ENCODE peak calls at places on chromosomes 12 and 14, in six cellular contexts. One of them, this sample, is unnamed. For H3K9me3 and H3K4me1, the result is how much of the 10 kb centered on the place peaks cover.

GRCh38 chr14:100569734-100570251 is 17.4 kb downstream of the BEGAIN start:
- DNase-seq in hepatocyte: no peak
- DNase-seq in ovary: no peak
- DNase-seq in cardiac muscle cell: no peak
- DNase-seq in naive thymus-derived CD4-positive, alpha-beta T cell: no peak
- DNase-seq in right cardiac atrium: no peak
- DNase-seq in this sample: no peak

GRCh38 chr12:26195641-26196423 is 459 bp downstream of the SSPN start:
- DNase-seq in hepatocyte: peak
- DNase-seq in right cardiac atrium: peak
- DNase-seq in cardiac muscle cell: peak
- DNase-seq in naive thymus-derived CD4-positive, alpha-beta T cell: no peak
- DNase-seq in ovary: peak
- DNase-seq in this sample: no peak

GRCh38 chr14:90159688-90160087 is 96.7 kb upstream of the PSMC1 start:
- DNase-seq in cardiac muscle cell: no peak
- DNase-seq in hepatocyte: no peak
- DNase-seq in right cardiac atrium: no peak
- DNase-seq in ovary: no peak
- DNase-seq in naive thymus-derived CD4-positive, alpha-beta T cell: no peak
- DNase-seq in this sample: no peak

GRCh38 chr14:103428732-103429556 is 43.7 kb downstream of the MARK3 start:
- DNase-seq in hepatocyte: no peak
- DNase-seq in right cardiac atrium: no peak
- DNase-seq in naive thymus-derived CD4-positive, alpha-beta T cell: no peak
- DNase-seq in ovary: no peak
- DNase-seq in cardiac muscle cell: no peak
- DNase-seq in this sample: no peak

GRCh38 chr14:78278464-78278863 is 108.3 kb downstream of the NRXN3 start:
- DNase-seq in cardiac muscle cell: no peak
- DNase-seq in right cardiac atrium: no peak
- DNase-seq in hepatocyte: no peak
- DNase-seq in naive thymus-derived CD4-positive, alpha-beta T cell: no peak
- DNase-seq in ovary: no peak
- DNase-seq in this sample: no peak

GRCh38 chr14:81172353-81172752 is 48.4 kb downstream of the GTF2A1 start:
- DNase-seq in hepatocyte: no peak
- DNase-seq in naive thymus-derived CD4-positive, alpha-beta T cell: no peak
- DNase-seq in cardiac muscle cell: no peak
- DNase-seq in right cardiac atrium: no peak
- DNase-seq in ovary: no peak
- DNase-seq in this sample: no peak

GRCh38 chr14:72291908-72292688 is 359.9 kb downstream of the RGS6 start:
- DNase-seq in right cardiac atrium: no peak
- DNase-seq in cardiac muscle cell: peak
- DNase-seq in ovary: peak
- DNase-seq in hepatocyte: peak
- DNase-seq in naive thymus-derived CD4-positive, alpha-beta T cell: no peak
- DNase-seq in this sample: no peak

GRCh38 chr12:100753837-100754236 is 40.7 kb upstream of the ANO4 start:
- DNase-seq in cardiac muscle cell: no peak
- DNase-seq in right cardiac atrium: no peak
- DNase-seq in ovary: no peak
- DNase-seq in naive thymus-derived CD4-positive, alpha-beta T cell: no peak
- DNase-seq in hepatocyte: no peak
- DNase-seq in this sample: no peak

GRCh38 chr14:60922050-60922449 is 58.8 kb downstream of the TRMT5 start:
- DNase-seq in right cardiac atrium: no peak
- DNase-seq in cardiac muscle cell: no peak
- DNase-seq in naive thymus-derived CD4-positive, alpha-beta T cell: no peak
- DNase-seq in ovary: no peak
- DNase-seq in hepatocyte: no peak
- DNase-seq in this sample: no peak

GRCh38 chr14:54348001-54348611 is 48.7 kb upstream of the CDKN3 start:
- DNase-seq in naive thymus-derived CD4-positive, alpha-beta T cell: no peak
- DNase-seq in ovary: no peak
- DNase-seq in cardiac muscle cell: peak
- DNase-seq in right cardiac atrium: no peak
- DNase-seq in hepatocyte: peak
- DNase-seq in this sample: peak

GRCh38 chr12:96108321-96108720 is 72.9 kb upstream of the LTA4H start:
- DNase-seq in naive thymus-derived CD4-positive, alpha-beta T cell: peak
- DNase-seq in cardiac muscle cell: no peak
- DNase-seq in hepatocyte: no peak
- DNase-seq in right cardiac atrium: peak
- DNase-seq in ovary: peak
- DNase-seq in this sample: peak

GRCh38 chr14:33986804-33987203 is 35.9 kb upstream of the EGLN3 start:
- DNase-seq in naive thymus-derived CD4-positive, alpha-beta T cell: no peak
- DNase-seq in right cardiac atrium: no peak
- DNase-seq in hepatocyte: peak
- DNase-seq in cardiac muscle cell: no peak
- DNase-seq in ovary: no peak
- DNase-seq in this sample: no peak

GRCh38 chr14:43525647-43526046 is 981.4 kb downstream of the FSCB start:
- DNase-seq in right cardiac atrium: no peak
- DNase-seq in ovary: no peak
- DNase-seq in naive thymus-derived CD4-positive, alpha-beta T cell: no peak
- DNase-seq in hepatocyte: no peak
- DNase-seq in cardiac muscle cell: no peak
- DNase-seq in this sample: no peak

GRCh38 chr14:75279739-75280447 is 1.3 kb downstream of the FOS start:
- DNase-seq in ovary: peak
- DNase-seq in right cardiac atrium: peak
- DNase-seq in hepatocyte: peak
- DNase-seq in cardiac muscle cell: no peak
- DNase-seq in naive thymus-derived CD4-positive, alpha-beta T cell: peak
- DNase-seq in this sample: no peak

GRCh38 chr12:105231396-105231795 is 4.6 kb downstream of the APPL2 start:
- DNase-seq in right cardiac atrium: no peak
- DNase-seq in ovary: no peak
- DNase-seq in hepatocyte: no peak
- DNase-seq in naive thymus-derived CD4-positive, alpha-beta T cell: no peak
- DNase-seq in cardiac muscle cell: no peak
- DNase-seq in this sample: no peak

GRCh38 chr12:110704750-110705149 is 15.8 kb upstream of the HVCN1 start:
- DNase-seq in right cardiac atrium: no peak
- DNase-seq in ovary: no peak
- DNase-seq in hepatocyte: peak
- DNase-seq in naive thymus-derived CD4-positive, alpha-beta T cell: no peak
- DNase-seq in cardiac muscle cell: no peak
- DNase-seq in this sample: peak

DNA sequence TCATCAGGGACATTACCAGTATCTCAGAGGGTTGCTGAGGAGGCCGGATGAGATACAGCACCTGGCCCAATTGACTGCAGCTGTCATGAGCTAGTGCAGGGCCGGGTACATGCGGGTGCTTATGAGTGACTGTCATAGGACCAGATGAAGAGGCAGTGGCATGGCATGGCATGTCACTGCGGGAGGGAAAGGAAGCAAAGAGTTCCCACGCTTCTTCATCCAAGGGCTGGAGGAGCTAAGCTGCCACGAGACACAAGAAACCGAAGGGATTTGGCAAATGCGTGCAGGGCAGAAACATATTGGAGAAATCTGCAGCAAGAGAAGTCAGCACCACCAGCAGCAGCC is 10.7 kb upstream of the GPX2 start:
- DNase-seq in hepatocyte: no peak
- DNase-seq in cardiac muscle cell: no peak
- DNase-seq in right cardiac atrium: no peak
- DNase-seq in ovary: no peak
- DNase-seq in naive thymus-derived CD4-positive, alpha-beta T cell: no peak
- DNase-seq in this sample: no peak
- H3K27ac ChIP-seq in hepatocyte: no peak
- H3K27ac ChIP-seq in cardiac muscle cell: no peak
- H3K27ac ChIP-seq in right cardiac atrium: no peak
- H3K27ac ChIP-seq in ovary: no peak
- H3K27ac ChIP-seq in naive thymus-derived CD4-positive, alpha-beta T cell: no peak
- H3K27ac ChIP-seq in this sample: no peak

GRCh38 chr12:133080051-133080618 is 588 bp upstream of the ZNF140 start:
- DNase-seq in naive thymus-derived CD4-positive, alpha-beta T cell: peak
- DNase-seq in cardiac muscle cell: peak
- DNase-seq in hepatocyte: peak
- DNase-seq in ovary: peak
- DNase-seq in right cardiac atrium: peak
- DNase-seq in this sample: peak
- H3K9me3 ChIP-seq in naive thymus-derived CD4-positive, alpha-beta T cell: under half
- H3K9me3 ChIP-seq in cardiac muscle cell: under half
- H3K9me3 ChIP-seq in hepatocyte: under half
- H3K9me3 ChIP-seq in ovary: under half
- H3K9me3 ChIP-seq in right cardiac atrium: under half
- H3K9me3 ChIP-seq in this sample: half or more

GRCh38 chr12:86373813-86374212 is 117.6 kb upstream of the MGAT4C start:
- DNase-seq in ovary: no peak
- DNase-seq in naive thymus-derived CD4-positive, alpha-beta T cell: no peak
- DNase-seq in right cardiac atrium: no peak
- DNase-seq in cardiac muscle cell: no peak
- DNase-seq in hepatocyte: no peak
- DNase-seq in this sample: no peak
- H3K4me1 ChIP-seq in ovary: under half
- H3K4me1 ChIP-seq in naive thymus-derived CD4-positive, alpha-beta T cell: under half
- H3K4me1 ChIP-seq in right cardiac atrium: under half
- H3K4me1 ChIP-seq in cardiac muscle cell: under half
- H3K4me1 ChIP-seq in hepatocyte: under half
- H3K4me1 ChIP-seq in this sample: under half

GRCh38 chr12:94644141-94644575 is 6.2 kb downstream of the TMCC3 start:
- DNase-seq in ovary: no peak
- DNase-seq in right cardiac atrium: no peak
- DNase-seq in cardiac muscle cell: no peak
- DNase-seq in hepatocyte: no peak
- DNase-seq in naive thymus-derived CD4-positive, alpha-beta T cell: peak
- DNase-seq in this sample: peak
- H3K27ac ChIP-seq in ovary: no peak
- H3K27ac ChIP-seq in right cardiac atrium: no peak
- H3K27ac ChIP-seq in cardiac muscle cell: no peak
- H3K27ac ChIP-seq in hepatocyte: no peak
- H3K27ac ChIP-seq in naive thymus-derived CD4-positive, alpha-beta T cell: no peak
- H3K27ac ChIP-seq in this sample: no peak

GRCh38 chr14:106209745-106210144 is 683.4 kb downstream of the TMEM121 start:
- DNase-seq in right cardiac atrium: no peak
- DNase-seq in ovary: no peak
- DNase-seq in hepatocyte: no peak
- DNase-seq in naive thymus-derived CD4-positive, alpha-beta T cell: no peak
- DNase-seq in cardiac muscle cell: no peak
- DNase-seq in this sample: peak

GRCh38 chr14:106210650-106211049 is 684.3 kb downstream of the TMEM121 start:
- DNase-seq in cardiac muscle cell: no peak
- DNase-seq in right cardiac atrium: no peak
- DNase-seq in ovary: no peak
- DNase-seq in hepatocyte: no peak
- DNase-seq in naive thymus-derived CD4-positive, alpha-beta T cell: no peak
- DNase-seq in this sample: no peak

GRCh38 chr14:106208794-106209193 is 682.4 kb downstream of the TMEM121 start:
- DNase-seq in hepatocyte: no peak
- DNase-seq in naive thymus-derived CD4-positive, alpha-beta T cell: no peak
- DNase-seq in right cardiac atrium: no peak
- DNase-seq in cardiac muscle cell: no peak
- DNase-seq in ovary: no peak
- DNase-seq in this sample: no peak

GRCh38 chr14:106204063-106204462 is 677.7 kb downstream of the TMEM121 start:
- DNase-seq in cardiac muscle cell: no peak
- DNase-seq in ovary: no peak
- DNase-seq in right cardiac atrium: no peak
- DNase-seq in hepatocyte: no peak
- DNase-seq in naive thymus-derived CD4-positive, alpha-beta T cell: no peak
- DNase-seq in this sample: no peak

GRCh38 chr14:106207316-106207715 is 680.9 kb downstream of the TMEM121 start:
- DNase-seq in hepatocyte: no peak
- DNase-seq in ovary: no peak
- DNase-seq in right cardiac atrium: no peak
- DNase-seq in cardiac muscle cell: no peak
- DNase-seq in naive thymus-derived CD4-positive, alpha-beta T cell: no peak
- DNase-seq in this sample: no peak
- H3K9me3 ChIP-seq in hepatocyte: under half
- H3K9me3 ChIP-seq in ovary: under half
- H3K9me3 ChIP-seq in right cardiac atrium: under half
- H3K9me3 ChIP-seq in cardiac muscle cell: under half
- H3K9me3 ChIP-seq in naive thymus-derived CD4-positive, alpha-beta T cell: under half
- H3K9me3 ChIP-seq in this sample: under half

GRCh38 chr12:7557227-7557626 is 53.6 kb upstream of the CD163 start:
- DNase-seq in hepatocyte: no peak
- DNase-seq in naive thymus-derived CD4-positive, alpha-beta T cell: no peak
- DNase-seq in cardiac muscle cell: no peak
- DNase-seq in ovary: no peak
- DNase-seq in right cardiac atrium: no peak
- DNase-seq in this sample: no peak
- H3K4me1 ChIP-seq in hepatocyte: under half
- H3K4me1 ChIP-seq in naive thymus-derived CD4-positive, alpha-beta T cell: under half
- H3K4me1 ChIP-seq in cardiac muscle cell: under half
- H3K4me1 ChIP-seq in ovary: under half
- H3K4me1 ChIP-seq in right cardiac atrium: under half
- H3K4me1 ChIP-seq in this sample: under half